ENCODE peak calls at places on chromosomes 16 and 17, in ten cellular contexts. One of them, this sample, is unnamed.

GRCh38 chr17:6903516-6903915 is 72.0 kb upstream of the TEKT1 start:
- DNase-seq in lower lobe of right lung: no peak
- DNase-seq in astrocyte of the spinal cord: no peak
- DNase-seq in NCI-H524 treated with DMSO at 0.1 percent for 48 hours: no peak
- DNase-seq in astrocyte of the hippocampus: no peak
- DNase-seq in nucleus accumbens: no peak
- DNase-seq in T47D: no peak
- DNase-seq in RCC 7860: no peak
- DNase-seq in amniotic epithelial cell: no peak
- DNase-seq in small intestine: no peak
- DNase-seq in this sample: no peak

GRCh38 chr17:40618754-40619625 is 28.6 kb downstream of the SMARCE1 start:
- DNase-seq in lower lobe of right lung: no peak
- DNase-seq in astrocyte of the spinal cord: no peak
- DNase-seq in NCI-H524 treated with DMSO at 0.1 percent for 48 hours: no peak
- DNase-seq in astrocyte of the hippocampus: no peak
- DNase-seq in nucleus accumbens: no peak
- DNase-seq in T47D: peak
- DNase-seq in RCC 7860: no peak
- DNase-seq in amniotic epithelial cell: no peak
- DNase-seq in small intestine: peak
- DNase-seq in this sample: no peak

GRCh38 chr16:68923116-68923515 is 79.8 kb downstream of the TANGO6 start:
- DNase-seq in lower lobe of right lung: no peak
- DNase-seq in astrocyte of the spinal cord: no peak
- DNase-seq in NCI-H524 treated with DMSO at 0.1 percent for 48 hours: no peak
- DNase-seq in astrocyte of the hippocampus: no peak
- DNase-seq in nucleus accumbens: no peak
- DNase-seq in T47D: no peak
- DNase-seq in RCC 7860: no peak
- DNase-seq in amniotic epithelial cell: no peak
- DNase-seq in small intestine: no peak
- DNase-seq in this sample: no peak

GRCh38 chr17:31792007-31792585 is 66.9 kb downstream of the COPRS start:
- DNase-seq in lower lobe of right lung: no peak
- DNase-seq in astrocyte of the spinal cord: no peak
- DNase-seq in NCI-H524 treated with DMSO at 0.1 percent for 48 hours: no peak
- DNase-seq in astrocyte of the hippocampus: no peak
- DNase-seq in nucleus accumbens: no peak
- DNase-seq in T47D: no peak
- DNase-seq in RCC 7860: no peak
- DNase-seq in amniotic epithelial cell: no peak
- DNase-seq in small intestine: no peak
- DNase-seq in this sample: no peak

GRCh38 chr16:12538667-12539081 is 265.0 kb downstream of the CPPED1 start:
- DNase-seq in lower lobe of right lung: no peak
- DNase-seq in astrocyte of the spinal cord: no peak
- DNase-seq in NCI-H524 treated with DMSO at 0.1 percent for 48 hours: peak
- DNase-seq in astrocyte of the hippocampus: no peak
- DNase-seq in nucleus accumbens: no peak
- DNase-seq in T47D: no peak
- DNase-seq in RCC 7860: no peak
- DNase-seq in amniotic epithelial cell: no peak
- DNase-seq in small intestine: no peak
- DNase-seq in this sample: no peak

GRCh38 chr17:79562117-79562805 is 48.6 kb downstream of the RBFOX3 start:
- DNase-seq in lower lobe of right lung: peak
- DNase-seq in astrocyte of the spinal cord: no peak
- DNase-seq in NCI-H524 treated with DMSO at 0.1 percent for 48 hours: no peak
- DNase-seq in astrocyte of the hippocampus: no peak
- DNase-seq in nucleus accumbens: no peak
- DNase-seq in T47D: no peak
- DNase-seq in RCC 7860: no peak
- DNase-seq in amniotic epithelial cell: no peak
- DNase-seq in small intestine: no peak
- DNase-seq in this sample: no peak

GRCh38 chr17:8713315-8713714 is 31.3 kb downstream of the CCDC42 start:
- DNase-seq in lower lobe of right lung: no peak
- DNase-seq in astrocyte of the spinal cord: no peak
- DNase-seq in NCI-H524 treated with DMSO at 0.1 percent for 48 hours: no peak
- DNase-seq in astrocyte of the hippocampus: no peak
- DNase-seq in nucleus accumbens: no peak
- DNase-seq in T47D: no peak
- DNase-seq in RCC 7860: no peak
- DNase-seq in amniotic epithelial cell: no peak
- DNase-seq in small intestine: no peak
- DNase-seq in this sample: no peak

GRCh38 chr17:79496422-79497005 is 114.3 kb downstream of the RBFOX3 start:
- DNase-seq in lower lobe of right lung: no peak
- DNase-seq in astrocyte of the spinal cord: no peak
- DNase-seq in NCI-H524 treated with DMSO at 0.1 percent for 48 hours: no peak
- DNase-seq in astrocyte of the hippocampus: no peak
- DNase-seq in nucleus accumbens: no peak
- DNase-seq in T47D: no peak
- DNase-seq in RCC 7860: no peak
- DNase-seq in amniotic epithelial cell: no peak
- DNase-seq in small intestine: no peak
- DNase-seq in this sample: no peak